ENCODE peak calls at places on chromosomes 1 and 21, in four cellular contexts. S, P, D and F are unnamed samples.

GRCh38 chr21:31503939-31504338 is 155.6 kb upstream of the SOD1 start:
- DNase-seq in S (no peak), D (no peak), P (no peak), F (no peak)

GRCh38 chr1:16960560-16961296 is 19.7 kb downstream of the MFAP2 start:
- DNase-seq in D (peak), P (peak), S (peak), F (peak)

GRCh38 chr1:17579951-17580939 is 40.7 kb downstream of the ARHGEF10L start:
- DNase-seq in S (no peak), D (no peak), P (no peak), F (peak)

GRCh38 chr1:53166366-53166765 is 23.9 kb upstream of the SLC1A7 start:
- DNase-seq in S (no peak), P (no peak), D (no peak), F (no peak)

GRCh38 chr1:195591917-195592672 is 1016.1 kb downstream of the KCNT2 start:
- DNase-seq in P (no peak), S (peak), D (no peak), F (no peak)

GRCh38 chr21:43707462-43707861 is 11.5 kb upstream of the PDXK start:
- DNase-seq in P (no peak), S (no peak), D (no peak), F (no peak)

GRCh38 chr1:61237659-61238370 is 155.5 kb downstream of the NFIA start:
- DNase-seq in P (no peak), D (no peak), S (no peak), F (no peak)

GRCh38 chr1:16204634-16205332 is 7.7 kb downstream of the ARHGEF19 start:
- DNase-seq in P (no peak), S (no peak), D (no peak), F (no peak)

GRCh38 chr1:86537928-86538695 is 8.8 kb upstream of the CLCA4 start:
- DNase-seq in P (no peak), D (no peak), S (no peak), F (no peak)

GRCh38 chr1:167263784-167264464 is 43.2 kb downstream of the POU2F1 start:
- DNase-seq in D (no peak), S (no peak), P (no peak), F (no peak)

GRCh38 chr21:36422279-36423098 is 37.3 kb downstream of the CHAF1B start:
- DNase-seq in D (no peak), S (peak), P (peak), F (peak)

GRCh38 chr1:8006037-8006963 is 19.8 kb downstream of the ERRFI1 start:
- DNase-seq in P (no peak), D (no peak), S (peak), F (no peak)

GRCh38 chr1:232598837-232599177 is 31.1 kb downstream of the SIPA1L2 start:
- DNase-seq in P (no peak), D (no peak), S (no peak), F (no peak)

GRCh38 chr1:232599178-232600041 is 30.5 kb downstream of the SIPA1L2 start:
- DNase-seq in P (no peak), S (no peak), D (no peak), F (no peak)

GRCh38 chr1:232600430-232601258 is 29.3 kb downstream of the SIPA1L2 start:
- DNase-seq in P (no peak), D (no peak), S (no peak), F (no peak)

GRCh38 chr1:232598133-232598532 is 31.8 kb downstream of the SIPA1L2 start:
- DNase-seq in P (no peak), S (no peak), D (no peak), F (no peak)

GRCh38 chr1:232602622-232603021 is 27.3 kb downstream of the SIPA1L2 start:
- DNase-seq in S (no peak), D (no peak), P (no peak), F (no peak)
- TF ChIP-seq CTCF in S (peak), D (peak), P (no peak), F (peak)

GRCh38 chr1:215076312-215076711 is 6.2 kb upstream of the KCNK2 start:
- DNase-seq in S (peak), P (no peak), D (no peak), F (no peak)
- TF ChIP-seq CTCF in S (peak), P (no peak), D (peak), F (peak)

DNA sequence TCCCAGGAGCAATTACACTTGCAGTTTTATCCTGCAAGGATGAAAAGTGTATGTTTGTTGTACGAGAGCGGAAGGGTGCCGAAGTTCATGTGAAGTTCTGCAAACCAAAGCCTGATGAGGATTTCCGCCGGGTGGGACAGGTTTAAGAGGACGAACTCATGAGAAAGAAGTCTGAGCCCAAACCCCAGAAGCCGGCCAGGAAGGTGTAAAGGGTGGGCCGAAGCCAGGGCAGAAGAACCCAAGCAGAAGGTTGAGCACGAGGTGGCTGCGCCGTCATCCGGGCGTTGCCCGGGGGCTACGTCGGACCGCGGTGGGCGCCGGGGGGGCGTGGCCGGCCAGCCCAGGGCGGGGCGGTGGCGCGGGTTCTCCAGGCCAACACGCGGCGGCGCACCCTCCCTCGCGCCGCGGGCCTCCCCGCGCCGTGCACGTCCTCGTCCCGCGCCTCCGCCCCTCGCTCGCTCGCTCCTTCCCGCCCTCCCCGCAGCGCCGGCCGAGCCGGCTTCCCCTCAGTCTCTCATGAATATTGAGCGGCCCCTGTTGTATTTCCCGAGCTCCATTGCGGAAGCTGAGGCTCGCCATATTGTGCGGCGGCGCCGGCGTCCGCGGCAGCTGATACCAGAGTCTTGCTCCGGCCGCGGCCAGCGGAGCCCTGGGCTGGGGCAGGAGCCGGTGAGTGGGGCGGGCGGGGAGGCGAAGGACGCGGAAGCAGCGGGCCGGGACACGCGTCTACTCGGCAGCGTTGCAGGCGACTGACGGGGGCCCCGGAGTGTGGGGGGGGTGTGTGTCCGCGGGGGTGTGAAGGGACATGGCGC is at the start of gene RNF2:
- DNase-seq in D (peak), S (peak), P (peak), F (peak)
- TF ChIP-seq CTCF in D (no peak), S (no peak), P (no peak), F (no peak)

DNA sequence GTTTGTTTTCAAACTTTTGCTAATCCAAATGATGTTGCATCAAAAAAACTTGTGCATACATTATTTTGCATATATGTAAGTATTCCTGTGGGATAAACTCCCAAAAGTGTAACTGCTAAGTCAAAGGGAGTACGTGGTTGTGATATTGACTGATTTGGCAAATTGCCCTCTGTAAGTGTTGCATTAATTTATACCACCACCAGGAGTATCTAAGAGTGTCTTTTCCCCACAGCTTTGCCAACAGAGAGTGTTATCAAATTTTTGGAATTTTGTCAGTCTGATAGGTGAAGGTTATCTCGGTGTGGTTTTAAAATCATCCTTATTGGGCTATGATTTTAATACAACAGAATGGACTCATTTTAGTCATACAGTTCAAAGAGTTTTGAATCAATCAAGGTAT is 30.1 kb upstream of the PARP1 start:
- DNase-seq in D (no peak), P (no peak), S (peak), F (no peak)
- TF ChIP-seq CTCF in D (peak), P (peak), S (peak), F (peak)

GRCh38 chr1:234781241-234782056 is 171.5 kb upstream of the IRF2BP2 start:
- DNase-seq in S (no peak), D (peak), P (no peak), F (no peak)
- TF ChIP-seq CTCF in S (no peak), D (no peak), P (no peak), F (no peak)

GRCh38 chr1:156419863-156420208 is 50.8 kb downstream of the RHBG start:
- DNase-seq in S (no peak), D (no peak), P (no peak), F (no peak)
- TF ChIP-seq CTCF in S (no peak), D (peak), P (no peak), F (peak)